ENCODE peak calls at places on chromosomes 7 and 10, in five cellular contexts. One of them, this sample, is unnamed.

GRCh38 chr7:33334349-33334748 is 205.0 kb downstream of the BBS9 start:
- DNase-seq in DND-41: no peak
- DNase-seq in left lung: no peak
- DNase-seq in suprapubic skin: no peak
- DNase-seq in stomach: no peak
- DNase-seq in this sample: no peak

GRCh38 chr7:50655490-50655889 is 90.3 kb upstream of the DDC start:
- DNase-seq in DND-41: no peak
- DNase-seq in left lung: no peak
- DNase-seq in suprapubic skin: peak
- DNase-seq in stomach: no peak
- DNase-seq in this sample: no peak

GRCh38 chr10:17873946-17874345 is 64.8 kb downstream of the MRC1 start:
- DNase-seq in DND-41: no peak
- DNase-seq in left lung: no peak
- DNase-seq in suprapubic skin: no peak
- DNase-seq in stomach: no peak
- DNase-seq in this sample: no peak

GRCh38 chr10:27893320-27894014 is 105.4 kb downstream of the ODAD2 start:
- DNase-seq in DND-41: no peak
- DNase-seq in left lung: no peak
- DNase-seq in suprapubic skin: no peak
- DNase-seq in stomach: no peak
- DNase-seq in this sample: peak

GRCh38 chr7:46811529-46811928 is 770.4 kb downstream of the TNS3 start:
- DNase-seq in DND-41: no peak
- DNase-seq in left lung: peak
- DNase-seq in suprapubic skin: peak
- DNase-seq in stomach: no peak
- DNase-seq in this sample: peak

GRCh38 chr7:20787658-20788057 is 972 bp upstream of the SP8 start:
- DNase-seq in DND-41: no peak
- DNase-seq in left lung: no peak
- DNase-seq in suprapubic skin: no peak
- DNase-seq in stomach: no peak
- DNase-seq in this sample: no peak

GRCh38 chr7:151682831-151683614 is 163.3 kb upstream of the RHEB start:
- DNase-seq in DND-41: no peak
- DNase-seq in left lung: no peak
- DNase-seq in suprapubic skin: peak
- DNase-seq in stomach: no peak
- DNase-seq in this sample: no peak

GRCh38 chr10:130010653-130011052 is 46.6 kb upstream of the EBF3 start:
- DNase-seq in DND-41: no peak
- DNase-seq in left lung: no peak
- DNase-seq in suprapubic skin: no peak
- DNase-seq in stomach: no peak
- DNase-seq in this sample: no peak

GRCh38 chr7:112938895-112939588 is 147.6 kb downstream of the GPR85 start:
- DNase-seq in DND-41: peak
- DNase-seq in left lung: peak
- DNase-seq in suprapubic skin: peak
- DNase-seq in stomach: no peak
- DNase-seq in this sample: peak

GRCh38 chr7:20114463-20114862 is 102.7 kb downstream of the MACC1 start:
- DNase-seq in DND-41: no peak
- DNase-seq in left lung: no peak
- DNase-seq in suprapubic skin: no peak
- DNase-seq in stomach: no peak
- DNase-seq in this sample: no peak

GRCh38 chr7:1065263-1066260 is 21.2 kb downstream of the GPR146 start:
- DNase-seq in DND-41: peak
- DNase-seq in left lung: peak
- DNase-seq in suprapubic skin: peak
- DNase-seq in stomach: peak
- DNase-seq in this sample: peak

GRCh38 chr7:86969865-86970264 is 89.6 kb downstream of the ELAPOR2 start:
- DNase-seq in DND-41: no peak
- DNase-seq in left lung: no peak
- DNase-seq in suprapubic skin: no peak
- DNase-seq in stomach: no peak
- DNase-seq in this sample: no peak
- H3K27ac ChIP-seq in DND-41: no peak
- H3K27ac ChIP-seq in left lung: no peak
- H3K27ac ChIP-seq in suprapubic skin: no peak
- H3K27ac ChIP-seq in stomach: no peak
- H3K27ac ChIP-seq in this sample: no peak

DNA sequence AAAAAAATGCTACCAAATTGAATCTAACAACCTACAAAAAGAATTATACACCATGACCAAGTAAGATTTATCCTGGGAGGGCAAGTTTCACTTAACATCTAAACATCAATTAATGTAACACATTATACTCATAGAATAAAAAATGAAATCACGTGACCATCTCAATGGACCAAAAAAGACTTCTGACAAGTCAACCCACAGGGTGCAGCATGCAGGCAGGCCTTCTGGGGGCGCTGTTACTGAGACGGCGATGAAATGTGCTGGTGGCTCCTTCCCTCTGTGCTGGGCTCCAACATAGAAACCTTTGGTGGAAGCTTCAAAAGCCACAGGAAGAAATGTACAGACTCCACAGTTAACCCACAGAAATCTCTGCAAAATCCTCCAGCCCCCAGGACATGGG is 103.1 kb downstream of the INHBA start:
- DNase-seq in DND-41: no peak
- DNase-seq in left lung: no peak
- DNase-seq in suprapubic skin: no peak
- DNase-seq in stomach: no peak
- DNase-seq in this sample: no peak
- TF ChIP-seq CTCF in DND-41: peak
- TF ChIP-seq CTCF in left lung: no peak
- TF ChIP-seq CTCF in suprapubic skin: no peak
- TF ChIP-seq CTCF in stomach: no peak
- TF ChIP-seq CTCF in this sample: no peak

GRCh38 chr10:29896053-29896452 is 163.3 kb downstream of the JCAD start:
- DNase-seq in DND-41: no peak
- DNase-seq in left lung: no peak
- DNase-seq in suprapubic skin: no peak
- DNase-seq in stomach: no peak
- DNase-seq in this sample: no peak
- H3K27ac ChIP-seq in DND-41: no peak
- H3K27ac ChIP-seq in left lung: no peak
- H3K27ac ChIP-seq in suprapubic skin: peak
- H3K27ac ChIP-seq in stomach: peak
- H3K27ac ChIP-seq in this sample: no peak

GRCh38 chr10:119355930-119356329 is 148.6 kb downstream of the GRK5 start:
- DNase-seq in DND-41: no peak
- DNase-seq in left lung: no peak
- DNase-seq in suprapubic skin: no peak
- DNase-seq in stomach: no peak
- DNase-seq in this sample: no peak
- TF ChIP-seq CTCF in DND-41: peak
- TF ChIP-seq CTCF in left lung: no peak
- TF ChIP-seq CTCF in suprapubic skin: peak
- TF ChIP-seq CTCF in stomach: no peak
- TF ChIP-seq CTCF in this sample: no peak